ENCODE peak calls at places on chromosome 6, in nine cellular contexts. H is cardiac muscle cell, Z is hepatocyte, X is fibroblast of the aortic adventitia, R is Peyer's patch, O is stomach, Q is A673, T is left lung, J is fibroblast of mammary gland. U is an unnamed sample.

GRCh38 chr6:135128268-135128914 is 52.7 kb upstream of the MYB start:
- DNase-seq in H (no peak), Z (no peak), X (no peak), R (no peak), O (no peak), Q (no peak), T (no peak), J (no peak), U (peak)

GRCh38 chr6:31813463-31813849 is 1.6 kb downstream of the HSPA1L start:
- DNase-seq in H (no peak), Z (no peak), X (no peak), R (peak), O (no peak), Q (no peak), T (no peak), J (no peak), U (no peak)

GRCh38 chr6:28643017-28643740 is 117.5 kb downstream of the GPX5 start:
- DNase-seq in H (no peak), Z (peak), X (peak), R (no peak), O (no peak), Q (peak), T (no peak), J (peak), U (peak)

GRCh38 chr6:87753131-87753685 is 51.2 kb upstream of the AKIRIN2 start:
- DNase-seq in H (no peak), Z (no peak), X (no peak), R (no peak), O (no peak), Q (no peak), T (no peak), J (no peak), U (no peak)

GRCh38 chr6:162387723-162388382 is 339.7 kb downstream of the PRKN start:
- DNase-seq in H (peak), Z (no peak), X (no peak), R (no peak), O (no peak), Q (no peak), T (no peak), J (no peak), U (no peak)

GRCh38 chr6:31720196-31720770 is 1.3 kb downstream of the LY6G6C start:
- DNase-seq in H (no peak), Z (no peak), X (no peak), R (no peak), O (no peak), Q (no peak), T (no peak), J (no peak), U (no peak)

GRCh38 chr6:163620101-163620500 is 205.6 kb downstream of the QKI start:
- DNase-seq in H (no peak), Z (no peak), X (no peak), R (no peak), O (no peak), Q (no peak), T (no peak), J (no peak), U (no peak)

GRCh38 chr6:134328792-134329191 is 10.9 kb upstream of the SGK1 start:
- DNase-seq in H (no peak), Z (no peak), X (no peak), R (no peak), O (no peak), Q (no peak), T (no peak), J (no peak), U (no peak)

GRCh38 chr6:134503542-134504281 is 185.8 kb upstream of the SGK1 start:
- DNase-seq in H (no peak), Z (no peak), X (peak), R (no peak), O (no peak), Q (peak), T (no peak), J (peak), U (no peak)

GRCh38 chr6:99458319-99458718 is 33.2 kb upstream of the PNISR start:
- DNase-seq in H (peak), Z (peak), X (peak), R (no peak), O (no peak), Q (peak), T (no peak), J (peak), U (peak)

GRCh38 chr6:133854167-133854632 is 34.7 kb upstream of the TCF21 start:
- DNase-seq in H (peak), Z (no peak), X (no peak), R (no peak), O (no peak), Q (no peak), T (no peak), J (no peak), U (no peak)

GRCh38 chr6:148203281-148203925 is 139.2 kb upstream of the SASH1 start:
- DNase-seq in H (no peak), Z (no peak), X (no peak), R (no peak), O (no peak), Q (no peak), T (no peak), J (peak), U (no peak)

GRCh38 chr6:113380591-113380990 is 476.6 kb upstream of the MARCKS start:
- DNase-seq in H (no peak), Z (no peak), X (no peak), R (no peak), O (no peak), Q (no peak), T (no peak), J (no peak), U (no peak)

GRCh38 chr6:109461733-109462526 is 6.4 kb upstream of the MICAL1 start:
- DNase-seq in H (no peak), Z (no peak), X (no peak), R (no peak), O (no peak), Q (no peak), T (no peak), J (no peak), U (no peak)

GRCh38 chr6:163820745-163821456 is 406.4 kb downstream of the QKI start:
- DNase-seq in H (no peak), Z (no peak), X (no peak), R (no peak), O (no peak), Q (no peak), T (no peak), J (no peak), U (no peak)

GRCh38 chr6:47741807-47742206 is 40.0 kb upstream of the OPN5 start:
- DNase-seq in H (no peak), Z (peak), X (peak), R (no peak), O (no peak), Q (peak), T (no peak), J (peak), U (no peak)

DNA sequence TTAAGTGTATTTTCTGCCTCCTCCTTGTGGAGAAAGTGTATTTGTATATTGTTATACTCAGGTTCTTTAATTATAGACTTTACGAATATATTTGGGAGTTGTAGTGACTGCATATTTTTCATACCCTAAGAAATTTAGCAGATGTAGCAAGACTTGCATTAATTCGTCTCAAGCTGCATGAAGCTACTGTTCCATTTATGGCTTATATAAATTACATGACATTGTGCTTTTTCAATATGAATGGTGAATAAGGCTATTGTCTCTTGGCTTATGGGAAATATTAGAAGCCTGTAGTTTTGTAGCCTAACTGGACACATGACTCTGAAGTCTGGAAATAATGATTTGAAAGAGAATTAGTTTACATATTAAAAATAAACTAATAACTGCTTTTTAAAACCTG is 2.4 kb downstream of the ADGRG6 start:
- DNase-seq in H (no peak), Z (no peak), X (no peak), R (no peak), O (no peak), Q (no peak), T (no peak), J (no peak), U (no peak)
- H3K4me3 ChIP-seq in H (no peak), Z (peak), X (no peak), R (no peak), O (no peak), Q (no peak), T (no peak), J (no peak), U (no peak)

GRCh38 chr6:81831274-81831673 is 78.8 kb upstream of the TENT5A start:
- DNase-seq in H (no peak), Z (no peak), X (no peak), R (no peak), O (peak), Q (no peak), T (no peak), J (no peak), U (no peak)

GRCh38 chr6:81838031-81838430 is 85.5 kb upstream of the TENT5A start:
- DNase-seq in H (peak), Z (peak), X (peak), R (no peak), O (no peak), Q (no peak), T (no peak), J (no peak), U (no peak)

GRCh38 chr6:81834141-81834621 is 81.7 kb upstream of the TENT5A start:
- DNase-seq in H (no peak), Z (peak), X (peak), R (peak), O (peak), Q (peak), T (no peak), J (peak), U (no peak)

GRCh38 chr6:81826785-81827184 is 74.3 kb upstream of the TENT5A start:
- DNase-seq in H (no peak), Z (no peak), X (no peak), R (no peak), O (no peak), Q (no peak), T (no peak), J (no peak), U (no peak)

DNA sequence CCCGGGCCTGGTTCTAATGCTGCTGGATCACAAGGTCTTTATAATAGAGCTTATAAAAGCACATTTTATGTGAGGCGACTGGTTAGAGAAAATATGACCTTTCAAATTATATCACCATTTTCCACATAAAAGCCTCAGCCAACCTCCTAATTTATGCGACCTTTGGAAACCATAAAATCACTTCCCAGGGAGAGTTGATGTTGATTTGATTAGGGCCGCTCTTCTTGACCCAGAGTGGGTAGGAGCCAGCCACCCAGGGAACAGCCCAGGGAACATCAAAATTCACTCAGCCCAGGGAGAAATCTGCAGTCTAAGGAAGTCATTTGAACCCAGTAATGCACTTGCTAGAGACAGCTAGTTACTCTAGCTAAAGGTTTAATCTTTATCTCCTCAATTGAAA is 79.8 kb upstream of the TENT5A start:
- DNase-seq in H (no peak), Z (no peak), X (no peak), R (no peak), O (no peak), Q (no peak), T (no peak), J (no peak), U (no peak)
- TF ChIP-seq CTCF in H (no peak), Z (no peak), X (no peak), R (no peak), O (no peak), Q (no peak), T (no peak), J (no peak), U (no peak)

GRCh38 chr6:27605401-27606342 is 132.8 kb upstream of the ZNF184 start:
- DNase-seq in H (peak), Z (peak), X (peak), R (no peak), O (no peak), Q (peak), T (no peak), J (peak), U (no peak)
- H3K4me3 ChIP-seq in H (peak), Z (peak), X (peak), R (no peak), O (no peak), Q (peak), T (no peak), J (peak), U (no peak)

DNA sequence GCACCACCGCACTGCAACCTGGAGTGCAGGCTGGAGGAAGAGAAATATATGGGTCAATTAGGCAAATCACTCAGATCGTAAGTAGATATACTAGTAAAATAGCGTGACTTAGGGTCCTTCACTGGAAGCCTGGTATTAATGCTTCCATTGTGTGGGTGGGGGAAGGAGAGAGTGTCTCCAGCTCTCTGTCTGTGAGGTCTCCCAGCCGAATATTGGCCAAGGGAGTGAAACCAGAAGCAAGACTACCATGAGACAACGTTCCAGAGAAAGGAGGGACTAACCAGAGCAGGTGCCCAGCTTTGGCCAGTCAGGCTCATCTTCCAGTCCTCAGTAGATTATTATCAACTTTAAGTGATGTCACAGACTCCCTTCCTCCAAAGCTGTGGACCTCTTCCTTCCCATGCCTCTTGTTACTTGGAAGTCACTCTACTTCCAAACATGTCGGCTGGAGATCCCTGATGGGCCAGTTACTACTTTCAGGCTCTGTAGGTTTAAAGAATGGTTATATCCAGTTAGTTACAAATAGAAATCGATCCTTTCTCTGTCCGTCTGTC is 28.8 kb downstream of the MTHFD1L start:
- DNase-seq in H (no peak), Z (no peak), X (no peak), R (no peak), O (no peak), Q (no peak), T (no peak), J (no peak), U (no peak)
- TF ChIP-seq CTCF in H (no peak), Z (no peak), X (no peak), R (no peak), O (no peak), Q (no peak), T (no peak), J (no peak), U (no peak)

GRCh38 chr6:110882824-110883554 is 8.4 kb downstream of the AMD1 start:
- DNase-seq in H (no peak), Z (no peak), X (peak), R (no peak), O (no peak), Q (no peak), T (no peak), J (no peak), U (no peak)
- H3K4me3 ChIP-seq in H (no peak), Z (no peak), X (no peak), R (no peak), O (peak), Q (no peak), T (no peak), J (no peak), U (peak)

DNA sequence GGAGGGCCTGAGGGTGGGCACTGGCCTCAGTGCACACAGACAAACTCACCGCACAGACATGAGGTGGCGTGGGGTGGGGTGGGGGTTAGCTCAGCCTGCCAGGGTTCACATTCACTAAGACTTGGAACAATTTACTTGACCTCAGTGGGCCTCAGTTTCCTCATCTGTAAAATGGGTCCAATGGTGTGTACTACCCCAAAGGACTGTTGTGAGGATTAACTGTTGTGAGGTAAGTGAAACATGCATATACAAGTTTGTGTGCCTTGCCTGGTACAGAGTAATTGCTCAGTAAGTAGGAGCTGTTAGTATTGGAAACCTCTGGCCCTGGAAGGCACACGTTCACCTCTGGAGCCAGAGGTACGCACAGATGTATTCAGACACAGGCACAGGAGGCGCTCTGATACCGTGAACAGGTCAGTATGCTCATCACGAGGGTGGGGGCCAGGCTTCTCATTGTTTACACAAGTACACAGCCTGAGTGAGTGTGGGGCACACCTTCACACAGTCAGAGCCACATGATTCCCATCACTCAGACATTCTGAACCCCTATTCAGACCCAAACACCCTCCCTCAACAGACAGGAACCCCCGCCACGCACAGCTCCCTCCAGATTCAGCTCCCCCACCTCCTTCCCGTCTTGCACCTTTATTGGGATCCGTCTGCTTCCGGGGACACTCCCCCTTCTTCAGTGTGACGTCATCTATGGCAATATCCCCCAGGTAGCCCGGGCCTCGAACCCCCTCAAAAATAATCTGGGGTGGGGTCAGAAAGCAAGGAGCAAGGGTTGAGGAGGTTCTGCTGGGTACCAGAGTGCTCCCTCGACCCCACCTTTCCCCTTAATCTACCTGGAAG is 59.9 kb downstream of the MDGA1 start:
- DNase-seq in H (no peak), Z (peak), X (no peak), R (no peak), O (no peak), Q (no peak), T (no peak), J (no peak), U (no peak)
- TF ChIP-seq CTCF in H (no peak), Z (no peak), X (no peak), R (no peak), O (no peak), Q (no peak), T (no peak), J (no peak), U (no peak)

DNA sequence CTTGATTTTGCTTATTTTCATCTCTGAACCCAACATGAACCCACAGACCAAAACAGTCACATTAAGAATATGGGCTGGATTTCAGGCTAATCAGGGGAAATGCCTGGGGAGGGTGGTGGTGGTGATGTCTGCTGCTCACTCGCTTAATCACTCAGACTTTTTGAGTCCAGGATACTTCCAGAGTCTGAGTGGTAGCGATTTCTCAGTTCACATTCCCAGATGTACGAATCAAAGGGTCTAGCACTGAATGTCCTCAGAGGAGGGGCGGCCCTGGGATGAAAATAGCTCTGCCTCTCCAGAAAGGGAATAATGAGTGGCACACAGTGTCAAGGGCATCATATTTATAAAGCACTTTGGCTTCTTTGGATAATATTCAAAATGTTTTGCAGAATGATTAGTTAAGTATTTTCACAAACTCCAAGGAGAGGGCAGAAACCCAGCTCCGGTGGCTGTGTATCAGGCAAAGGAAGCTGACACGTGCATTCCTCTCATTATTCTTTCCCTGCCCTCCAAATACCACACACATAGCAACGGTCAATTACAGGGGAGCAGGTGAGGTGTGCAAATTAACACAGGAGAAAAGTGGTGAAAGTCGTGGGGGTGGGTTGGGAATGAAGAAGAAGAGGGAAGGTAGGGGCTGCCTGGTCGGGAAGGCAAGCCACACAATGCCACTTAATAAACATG is 345.2 kb upstream of the RSPO3 start:
- DNase-seq in H (peak), Z (no peak), X (peak), R (no peak), O (no peak), Q (no peak), T (no peak), J (no peak), U (no peak)
- H3K4me3 ChIP-seq in H (no peak), Z (no peak), X (no peak), R (no peak), O (no peak), Q (no peak), T (no peak), J (no peak), U (no peak)

DNA sequence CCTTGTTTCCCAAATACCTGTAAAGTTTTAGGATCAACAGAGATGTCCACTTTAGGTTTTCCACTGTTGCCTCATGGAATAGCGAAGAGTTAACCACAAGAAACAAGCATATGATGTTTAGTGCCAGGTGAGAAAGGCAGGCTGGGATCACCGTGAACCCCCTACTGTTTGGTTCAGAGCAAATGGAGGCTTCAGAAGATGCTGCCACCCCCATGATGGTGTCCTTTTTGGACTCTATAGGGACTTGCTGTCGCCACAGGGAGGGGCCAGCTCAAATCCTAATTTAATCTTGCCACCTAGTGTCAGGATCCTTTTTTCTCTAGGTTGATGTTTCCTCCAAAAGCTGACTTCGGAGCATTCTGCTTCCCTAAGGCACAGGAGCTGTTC is 1.9 kb upstream of the DLL1 start:
- DNase-seq in H (no peak), Z (no peak), X (no peak), R (no peak), O (no peak), Q (peak), T (no peak), J (no peak), U (peak)
- TF ChIP-seq CTCF in H (peak), Z (peak), X (no peak), R (peak), O (peak), Q (peak), T (no peak), J (no peak), U (no peak)